ENCODE peak calls at places on chromosomes 3 and 15, in six cellular contexts. K is stimulated activated CD8-positive, alpha-beta memory T cell treated with anti-CD3 and anti-CD28 coated beads, Interleukin-15, amount 100 ng/mL, for 4 hours; M is psoas muscle; C is SK-N-DZ; W is NCI-H524; O is astrocyte of the hippocampus. G is an unnamed sample.

GRCh38 chr3:63862804-63863149 is 828 bp downstream of the THOC7 start:
- DNase-seq in W (no peak), C (no peak), O (no peak), M (no peak), K (no peak), G (no peak)

GRCh38 chr3:44098666-44099065 is 143.0 kb upstream of the TOPAZ1 start:
- DNase-seq in M (no peak), O (no peak), W (no peak), K (no peak), C (no peak), G (no peak)

GRCh38 chr3:121730940-121731687 is 18.4 kb downstream of the GOLGB1 start:
- DNase-seq in M (no peak), C (no peak), W (no peak), O (peak), K (no peak), G (no peak)

GRCh38 chr3:31219131-31219843 is 313.4 kb upstream of the STT3B start:
- DNase-seq in O (peak), C (no peak), K (no peak), W (no peak), M (no peak), G (peak)

GRCh38 chr3:36305929-36306520 is 74.3 kb upstream of the STAC start:
- DNase-seq in K (no peak), W (no peak), O (no peak), M (no peak), C (no peak), G (no peak)

GRCh38 chr3:121411554-121411953 is 134.2 kb downstream of the POLQ start:
- DNase-seq in K (no peak), M (no peak), O (no peak), C (no peak), W (no peak), G (peak)

GRCh38 chr15:62164500-62165028 is 521 bp downstream of the C2CD4B start:
- DNase-seq in K (no peak), M (peak), O (no peak), W (no peak), C (peak), G (no peak)

GRCh38 chr3:57864853-57865252 is 108.7 kb downstream of the SLMAP start:
- DNase-seq in K (no peak), M (no peak), O (peak), C (no peak), W (no peak), G (peak)

GRCh38 chr15:66488525-66488924 is 9.0 kb downstream of the SNAPC5 start:
- DNase-seq in W (no peak), M (no peak), C (no peak), K (no peak), O (no peak), G (no peak)

GRCh38 chr3:175932586-175932985 is 1073.5 kb downstream of the NAALADL2 start:
- DNase-seq in K (no peak), C (no peak), O (peak), W (no peak), M (no peak), G (no peak)

GRCh38 chr3:148221303-148221702 is 476.4 kb upstream of the AGTR1 start:
- DNase-seq in K (no peak), W (no peak), O (no peak), C (no peak), M (no peak), G (no peak)

GRCh38 chr15:89870688-89871288 is 23.0 kb downstream of the AP3S2 start:
- DNase-seq in M (no peak), K (no peak), C (no peak), O (no peak), W (no peak), G (no peak)